ENCODE peak calls at places on chromosomes 6 and 20, in eight cellular contexts. J is IMR-90, X is caudate nucleus, V is astrocyte, E is HL-60, B is A549, Q is esophagus squamous epithelium, F is A673. D is an unnamed sample.

GRCh38 chr20:588932-589672 is 21.0 kb downstream of the TCF15 start:
- DNase-seq in J (no peak), X (no peak), V (no peak), E (no peak), B (no peak), Q (no peak), F (no peak), D (no peak)

GRCh38 chr20:25453035-25453810 is 45.8 kb downstream of the GINS1 start:
- DNase-seq in J (peak), X (peak), V (peak), E (no peak), B (no peak), Q (no peak), F (peak), D (no peak)

GRCh38 chr6:159929819-159930218 is 39.0 kb downstream of the MAS1 start:
- DNase-seq in J (no peak), X (no peak), V (no peak), E (no peak), B (no peak), Q (no peak), F (peak), D (peak)

GRCh38 chr20:48682529-48683385 is 145.0 kb downstream of the PREX1 start:
- DNase-seq in J (peak), X (peak), V (peak), E (no peak), B (no peak), Q (no peak), F (peak), D (no peak)

GRCh38 chr6:64217721-64218603 is 582.4 kb downstream of the PHF3 start:
- DNase-seq in J (peak), X (no peak), V (no peak), E (no peak), B (no peak), Q (no peak), F (no peak), D (no peak)

GRCh38 chr6:15534970-15535369 is 127.9 kb downstream of the DTNBP1 start:
- DNase-seq in J (no peak), X (no peak), V (no peak), E (peak), B (no peak), Q (no peak), F (no peak), D (no peak)

GRCh38 chr20:62356143-62356947 is 10.8 kb downstream of the LAMA5 start:
- DNase-seq in J (no peak), X (no peak), V (no peak), E (no peak), B (no peak), Q (no peak), F (no peak), D (no peak)

GRCh38 chr6:52233975-52234823 is 10.1 kb downstream of the IL17F start:
- DNase-seq in J (peak), X (no peak), V (peak), E (no peak), B (peak), Q (no peak), F (peak), D (no peak)

GRCh38 chr6:147177286-147177685 is 26.9 kb upstream of the STXBP5 start:
- DNase-seq in J (peak), X (no peak), V (peak), E (no peak), B (no peak), Q (no peak), F (no peak), D (no peak)

GRCh38 chr20:53149652-53150205 is 177.6 kb downstream of the TSHZ2 start:
- DNase-seq in J (no peak), X (no peak), V (no peak), E (no peak), B (no peak), Q (no peak), F (peak), D (no peak)

GRCh38 chr6:45504947-45505346 is 127.2 kb upstream of the SUPT3H start:
- DNase-seq in J (peak), X (no peak), V (peak), E (no peak), B (no peak), Q (no peak), F (peak), D (no peak)

GRCh38 chr6:143271024-143271423 is 179.5 kb downstream of the ADAT2 start:
- DNase-seq in J (peak), X (no peak), V (peak), E (no peak), B (no peak), Q (no peak), F (peak), D (no peak)

GRCh38 chr6:37680668-37681067 is 17.0 kb downstream of the MDGA1 start:
- DNase-seq in J (no peak), X (peak), V (no peak), E (no peak), B (no peak), Q (no peak), F (peak), D (no peak)

GRCh38 chr6:81624443-81624842 is 128.0 kb downstream of the TENT5A start:
- DNase-seq in J (peak), X (no peak), V (no peak), E (no peak), B (no peak), Q (no peak), F (no peak), D (no peak)

GRCh38 chr6:144149558-144149893 is 791 bp upstream of the STX11 start:
- DNase-seq in J (no peak), X (no peak), V (no peak), E (no peak), B (no peak), Q (no peak), F (no peak), D (no peak)

GRCh38 chr20:39986231-39986904 is 702.7 kb downstream of the MAFB start:
- DNase-seq in J (peak), X (no peak), V (peak), E (no peak), B (no peak), Q (no peak), F (peak), D (no peak)

GRCh38 chr6:5936140-5936539 is 70.6 kb downstream of the NRN1 start:
- DNase-seq in J (no peak), X (no peak), V (peak), E (no peak), B (no peak), Q (no peak), F (peak), D (no peak)

DNA sequence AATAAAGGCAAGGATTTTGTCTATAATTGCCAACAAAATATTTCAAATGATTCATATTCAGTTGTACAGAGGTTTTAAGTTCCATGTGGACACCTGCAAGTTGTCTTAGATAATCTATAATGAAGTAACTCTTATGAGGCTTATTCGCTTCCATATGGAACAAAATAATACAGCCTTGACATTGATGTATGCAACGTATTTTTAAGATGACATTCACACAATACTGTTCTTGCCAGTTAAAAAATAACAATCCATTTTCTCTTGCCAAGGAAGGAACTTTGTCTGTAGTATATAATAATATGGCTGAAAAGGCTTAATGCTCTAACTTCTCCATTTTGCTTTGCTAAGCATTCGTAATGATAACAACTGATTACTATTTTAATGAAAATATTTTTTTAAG is 269.3 kb upstream of the FKBP1C start:
- DNase-seq in J (no peak), X (no peak), V (no peak), E (no peak), B (no peak), Q (no peak), F (no peak), D (no peak)
- H3K27ac ChIP-seq in J (no peak), X (no peak), V (no peak), E (no peak), B (no peak), Q (no peak), F (no peak), D (no peak)

GRCh38 chr20:17650301-17650761 is 31.7 kb downstream of the RRBP1 start:
- DNase-seq in J (no peak), X (no peak), V (no peak), E (peak), B (no peak), Q (no peak), F (no peak), D (peak)

GRCh38 chr20:17650816-17651760 is 31.0 kb downstream of the RRBP1 start:
- DNase-seq in J (peak), X (no peak), V (no peak), E (no peak), B (no peak), Q (no peak), F (no peak), D (no peak)

GRCh38 chr20:17651761-17652388 is 30.2 kb downstream of the RRBP1 start:
- DNase-seq in J (no peak), X (no peak), V (no peak), E (no peak), B (no peak), Q (no peak), F (no peak), D (no peak)

GRCh38 chr20:17653835-17654648 is 28.0 kb downstream of the RRBP1 start:
- DNase-seq in J (no peak), X (no peak), V (no peak), E (no peak), B (no peak), Q (no peak), F (no peak), D (no peak)

GRCh38 chr20:17652411-17652810 is 29.6 kb downstream of the RRBP1 start:
- DNase-seq in J (no peak), X (no peak), V (no peak), E (no peak), B (no peak), Q (no peak), F (no peak), D (no peak)
- H3K27ac ChIP-seq in J (peak), X (no peak), V (no peak), E (peak), B (no peak), Q (no peak), F (peak), D (no peak)

DNA sequence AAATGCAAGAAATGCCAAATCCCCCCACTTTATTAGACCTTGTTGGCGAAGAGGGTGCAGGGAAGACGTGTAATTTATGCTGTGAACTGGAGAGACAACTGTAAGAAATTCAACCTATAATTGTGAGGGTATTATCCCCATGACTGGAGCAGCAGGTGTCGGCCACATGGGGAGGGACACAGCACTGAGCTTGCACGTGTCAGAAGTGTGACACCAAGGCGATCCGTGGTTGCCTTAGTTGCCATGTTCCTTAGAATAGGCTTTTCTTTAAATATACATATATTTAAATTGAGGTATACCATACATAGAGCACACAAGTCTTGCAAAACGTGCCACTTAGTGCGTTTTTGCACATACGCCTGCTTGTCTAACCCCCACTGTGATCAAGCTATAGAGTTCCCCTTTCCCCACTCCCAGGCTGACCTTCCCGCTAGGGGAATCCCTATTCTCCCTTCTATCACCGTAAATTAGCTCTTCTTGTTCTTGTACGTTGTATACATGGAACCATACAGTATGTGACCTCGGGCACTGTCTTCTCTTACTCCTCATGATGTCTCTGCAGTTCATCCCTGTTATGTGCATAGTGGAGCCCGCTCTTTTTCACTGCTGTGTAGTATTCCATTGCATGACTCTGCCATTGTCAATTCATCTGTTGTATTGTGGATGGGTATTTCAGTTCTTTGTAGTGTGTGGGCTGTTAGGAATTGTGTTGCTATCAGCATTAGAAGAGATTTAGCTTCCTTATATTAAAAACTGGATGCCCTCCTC is 81.5 kb upstream of the PMEPA1 start:
- DNase-seq in J (no peak), X (no peak), V (no peak), E (no peak), B (no peak), Q (no peak), F (no peak), D (no peak)
- H3K27ac ChIP-seq in J (no peak), X (no peak), V (no peak), E (no peak), B (no peak), Q (no peak), F (no peak), D (no peak)

GRCh38 chr6:1396952-1397868 is 7.8 kb downstream of the FOXF2 start:
- DNase-seq in J (peak), X (peak), V (peak), E (peak), B (peak), Q (no peak), F (peak), D (peak)
- H3K27ac ChIP-seq in J (no peak), X (no peak), V (no peak), E (no peak), B (no peak), Q (no peak), F (no peak), D (no peak)

GRCh38 chr6:3990692-3991491 is 88.0 kb downstream of the FAM217A start:
- DNase-seq in J (peak), X (peak), V (peak), E (peak), B (peak), Q (peak), F (peak), D (peak)
- H3K27ac ChIP-seq in J (peak), X (no peak), V (no peak), E (no peak), B (peak), Q (peak), F (peak), D (no peak)

D was measured in CD4-positive, alpha-beta T cell.